ENCODE peak calls at places on chromosome 19, in eight cellular contexts. X, F, H, V, T, E, B and O are unnamed samples.

GRCh38 chr19:3471954-3472655 is 8.2 kb downstream of the SMIM24 start:
- DNase-seq in E (no peak), B (peak), F (no peak), X (peak), V (peak), T (no peak), H (no peak), O (peak)

GRCh38 chr19:43524922-43525835 is 1.8 kb downstream of the ETHE1 start:
- DNase-seq in F (peak), T (peak), V (no peak), X (no peak), H (peak), B (no peak), E (no peak), O (peak)

GRCh38 chr19:58578430-58578925 is 5.3 kb upstream of the MZF1 start:
- DNase-seq in V (no peak), T (no peak), F (no peak), B (no peak), H (no peak), X (no peak), E (no peak), O (no peak)

GRCh38 chr19:571127-571974 is 1.0 kb upstream of the BSG start:
- DNase-seq in E (no peak), B (peak), T (peak), X (no peak), V (peak), H (peak), F (peak), O (peak)

GRCh38 chr19:58395220-58395978 is at the start of gene RNF225:
- DNase-seq in V (no peak), H (peak), T (no peak), E (no peak), F (peak), X (no peak), B (no peak), O (peak)

GRCh38 chr19:1006711-1007398 is 6.6 kb downstream of the GRIN3B start:
- DNase-seq in T (no peak), V (no peak), H (no peak), X (no peak), B (no peak), F (no peak), E (no peak), O (no peak)

GRCh38 chr19:47072323-47072722 is 23.9 kb upstream of the TMEM160 start:
- DNase-seq in H (no peak), B (no peak), F (no peak), X (no peak), T (no peak), V (no peak), E (no peak), O (no peak)

GRCh38 chr19:17910776-17911360 is 21.9 kb upstream of the CCDC124 start:
- DNase-seq in H (no peak), T (no peak), E (no peak), V (no peak), F (no peak), X (no peak), B (no peak), O (no peak)

GRCh38 chr19:36849701-36850645 is 703 bp upstream of the ZNF345 start:
- DNase-seq in E (peak), V (peak), T (peak), F (peak), X (peak), H (peak), B (peak), O (peak)

GRCh38 chr19:34373601-34374288 is 8.7 kb downstream of the GPI start:
- DNase-seq in X (no peak), B (no peak), V (no peak), E (no peak), T (no peak), F (no peak), H (no peak), O (no peak)

GRCh38 chr19:6677495-6677894 is 7.5 kb upstream of the TNFSF14 start:
- DNase-seq in F (no peak), V (no peak), X (no peak), B (no peak), H (no peak), T (no peak), E (no peak), O (no peak)

GRCh38 chr19:49689133-49690072 is at the start of gene ADM5:
- DNase-seq in E (no peak), B (no peak), V (no peak), T (peak), F (no peak), X (no peak), H (no peak), O (no peak)

GRCh38 chr19:13885826-13886365 is 9.0 kb downstream of the NANOS3 start:
- DNase-seq in F (no peak), X (no peak), H (no peak), B (no peak), E (no peak), V (no peak), T (no peak), O (no peak)

GRCh38 chr19:58170860-58171259 is 12.0 kb upstream of the ZNF274 start:
- DNase-seq in E (no peak), V (no peak), B (no peak), F (no peak), X (no peak), H (peak), T (peak), O (no peak)

GRCh38 chr19:17125728-17126677 is 50.4 kb downstream of the MYO9B start:
- DNase-seq in F (peak), H (no peak), X (peak), V (peak), E (no peak), T (no peak), B (peak), O (peak)

GRCh38 chr19:49875801-49876421 is 1.2 kb downstream of the AKT1S1 start:
- DNase-seq in T (peak), B (peak), X (peak), E (no peak), H (no peak), V (peak), F (no peak), O (peak)

GRCh38 chr19:38095411-38096308 is 128.4 kb downstream of the DPF1 start:
- DNase-seq in B (peak), V (peak), E (peak), H (peak), F (peak), X (peak), T (peak), O (peak)

GRCh38 chr19:55657004-55657747 is 2.3 kb downstream of the U2AF2 start:
- DNase-seq in X (no peak), T (no peak), E (no peak), H (no peak), F (peak), B (no peak), V (no peak), O (no peak)